ENCODE peak calls at places on chromosomes 11 and 22, in eight cellular contexts. One of them, this sample, is unnamed.

GRCh38 chr11:34626393-34626792 is 5.5 kb downstream of the EHF start:
- DNase-seq in esophagus muscularis mucosa: no peak
- DNase-seq in spleen: no peak
- DNase-seq in suprapubic skin: no peak
- DNase-seq in GM12892: no peak
- DNase-seq in transverse colon: no peak
- DNase-seq in HL-60: no peak
- DNase-seq in stomach: no peak
- DNase-seq in this sample: no peak

GRCh38 chr11:47259178-47259977 is 1.6 kb downstream of the NR1H3 start:
- DNase-seq in GM12892: no peak
- DNase-seq in suprapubic skin: no peak
- DNase-seq in transverse colon: peak
- DNase-seq in esophagus muscularis mucosa: no peak
- DNase-seq in HL-60: no peak
- DNase-seq in spleen: peak
- DNase-seq in stomach: peak
- DNase-seq in this sample: no peak

GRCh38 chr22:49883294-49883640 is 29.6 kb downstream of the ZBED4 start:
- DNase-seq in esophagus muscularis mucosa: no peak
- DNase-seq in spleen: no peak
- DNase-seq in HL-60: no peak
- DNase-seq in stomach: no peak
- DNase-seq in transverse colon: no peak
- DNase-seq in GM12892: no peak
- DNase-seq in suprapubic skin: no peak
- DNase-seq in this sample: no peak

GRCh38 chr11:44327730-44328691 is 18.1 kb upstream of the ALX4 start:
- DNase-seq in transverse colon: no peak
- DNase-seq in stomach: no peak
- DNase-seq in esophagus muscularis mucosa: no peak
- DNase-seq in suprapubic skin: no peak
- DNase-seq in spleen: peak
- DNase-seq in HL-60: no peak
- DNase-seq in GM12892: no peak
- DNase-seq in this sample: no peak

GRCh38 chr11:80958414-80958813 is 1517.6 kb upstream of the TENM4 start:
- DNase-seq in transverse colon: no peak
- DNase-seq in GM12892: no peak
- DNase-seq in spleen: no peak
- DNase-seq in esophagus muscularis mucosa: no peak
- DNase-seq in stomach: no peak
- DNase-seq in suprapubic skin: no peak
- DNase-seq in HL-60: no peak
- DNase-seq in this sample: no peak

GRCh38 chr11:116849491-116849890 is 12.1 kb upstream of the APOA1 start:
- DNase-seq in HL-60: no peak
- DNase-seq in GM12892: no peak
- DNase-seq in transverse colon: no peak
- DNase-seq in suprapubic skin: no peak
- DNase-seq in esophagus muscularis mucosa: no peak
- DNase-seq in stomach: no peak
- DNase-seq in spleen: no peak
- DNase-seq in this sample: no peak

GRCh38 chr11:9777066-9777465 is 113.2 kb downstream of the SWAP70 start:
- DNase-seq in spleen: no peak
- DNase-seq in GM12892: no peak
- DNase-seq in transverse colon: no peak
- DNase-seq in HL-60: no peak
- DNase-seq in esophagus muscularis mucosa: no peak
- DNase-seq in stomach: no peak
- DNase-seq in suprapubic skin: no peak
- DNase-seq in this sample: no peak

GRCh38 chr11:44229003-44229570 is 80.9 kb downstream of the ALX4 start:
- DNase-seq in esophagus muscularis mucosa: no peak
- DNase-seq in suprapubic skin: no peak
- DNase-seq in HL-60: no peak
- DNase-seq in stomach: no peak
- DNase-seq in transverse colon: peak
- DNase-seq in spleen: no peak
- DNase-seq in GM12892: no peak
- DNase-seq in this sample: no peak

GRCh38 chr11:68998390-68998911 is 14.6 kb downstream of the MRGPRF start:
- DNase-seq in HL-60: no peak
- DNase-seq in GM12892: peak
- DNase-seq in transverse colon: peak
- DNase-seq in spleen: peak
- DNase-seq in stomach: no peak
- DNase-seq in suprapubic skin: peak
- DNase-seq in esophagus muscularis mucosa: no peak
- DNase-seq in this sample: no peak

GRCh38 chr11:35009191-35009940 is 92.9 kb downstream of the PDHX start:
- DNase-seq in GM12892: no peak
- DNase-seq in suprapubic skin: no peak
- DNase-seq in esophagus muscularis mucosa: no peak
- DNase-seq in spleen: no peak
- DNase-seq in stomach: no peak
- DNase-seq in transverse colon: peak
- DNase-seq in HL-60: no peak
- DNase-seq in this sample: no peak

GRCh38 chr11:68505596-68505995 is 45.0 kb downstream of the PPP6R3 start:
- DNase-seq in spleen: no peak
- DNase-seq in GM12892: no peak
- DNase-seq in stomach: no peak
- DNase-seq in transverse colon: no peak
- DNase-seq in HL-60: no peak
- DNase-seq in esophagus muscularis mucosa: no peak
- DNase-seq in suprapubic skin: no peak
- DNase-seq in this sample: no peak

GRCh38 chr11:75565221-75565814 is 3.3 kb downstream of the SERPINH1 start:
- DNase-seq in esophagus muscularis mucosa: no peak
- DNase-seq in stomach: no peak
- DNase-seq in HL-60: no peak
- DNase-seq in spleen: no peak
- DNase-seq in transverse colon: peak
- DNase-seq in GM12892: no peak
- DNase-seq in suprapubic skin: no peak
- DNase-seq in this sample: no peak

GRCh38 chr11:131409307-131409706 is 38.9 kb downstream of the NTM start:
- DNase-seq in stomach: no peak
- DNase-seq in HL-60: no peak
- DNase-seq in transverse colon: no peak
- DNase-seq in suprapubic skin: no peak
- DNase-seq in esophagus muscularis mucosa: no peak
- DNase-seq in spleen: no peak
- DNase-seq in GM12892: no peak
- DNase-seq in this sample: no peak

GRCh38 chr11:34653851-34654490 is 33.1 kb downstream of the EHF start:
- DNase-seq in suprapubic skin: no peak
- DNase-seq in stomach: peak
- DNase-seq in GM12892: no peak
- DNase-seq in spleen: no peak
- DNase-seq in esophagus muscularis mucosa: no peak
- DNase-seq in transverse colon: peak
- DNase-seq in HL-60: peak
- DNase-seq in this sample: no peak

GRCh38 chr11:125433454-125434121 is 62.5 kb downstream of the FEZ1 start:
- DNase-seq in suprapubic skin: no peak
- DNase-seq in transverse colon: peak
- DNase-seq in spleen: no peak
- DNase-seq in stomach: peak
- DNase-seq in HL-60: peak
- DNase-seq in GM12892: peak
- DNase-seq in esophagus muscularis mucosa: no peak
- DNase-seq in this sample: peak

GRCh38 chr11:114081641-114082414 is 22.3 kb downstream of the ZBTB16 start:
- DNase-seq in transverse colon: no peak
- DNase-seq in GM12892: no peak
- DNase-seq in HL-60: peak
- DNase-seq in stomach: no peak
- DNase-seq in suprapubic skin: no peak
- DNase-seq in esophagus muscularis mucosa: no peak
- DNase-seq in spleen: no peak
- DNase-seq in this sample: no peak

GRCh38 chr11:60838132-60838531 is 3.8 kb upstream of the CCDC86 start:
- DNase-seq in spleen: no peak
- DNase-seq in transverse colon: no peak
- DNase-seq in HL-60: no peak
- DNase-seq in suprapubic skin: no peak
- DNase-seq in stomach: no peak
- DNase-seq in esophagus muscularis mucosa: no peak
- DNase-seq in GM12892: no peak
- DNase-seq in this sample: no peak

GRCh38 chr22:22461583-22461982 is 47.0 kb downstream of the ZNF280B start:
- DNase-seq in transverse colon: no peak
- DNase-seq in HL-60: no peak
- DNase-seq in spleen: no peak
- DNase-seq in stomach: no peak
- DNase-seq in suprapubic skin: no peak
- DNase-seq in GM12892: no peak
- DNase-seq in esophagus muscularis mucosa: no peak
- DNase-seq in this sample: no peak

GRCh38 chr22:49368976-49369725 is 458.5 kb downstream of the BRD1 start:
- DNase-seq in GM12892: no peak
- DNase-seq in HL-60: no peak
- DNase-seq in stomach: peak
- DNase-seq in transverse colon: no peak
- DNase-seq in suprapubic skin: peak
- DNase-seq in esophagus muscularis mucosa: no peak
- DNase-seq in spleen: peak
- DNase-seq in this sample: no peak

GRCh38 chr11:126992804-126993111 is 7.8 kb downstream of the KIRREL3 start:
- DNase-seq in suprapubic skin: no peak
- DNase-seq in stomach: no peak
- DNase-seq in HL-60: no peak
- DNase-seq in esophagus muscularis mucosa: no peak
- DNase-seq in spleen: no peak
- DNase-seq in GM12892: no peak
- DNase-seq in transverse colon: no peak
- DNase-seq in this sample: no peak

GRCh38 chr22:45511847-45512261 is 9.2 kb downstream of the FBLN1 start:
- DNase-seq in stomach: peak
- DNase-seq in suprapubic skin: peak
- DNase-seq in transverse colon: peak
- DNase-seq in esophagus muscularis mucosa: no peak
- DNase-seq in HL-60: no peak
- DNase-seq in spleen: no peak
- DNase-seq in GM12892: no peak
- DNase-seq in this sample: no peak
- TF ChIP-seq POLR2AphosphoS5 in stomach: peak
- TF ChIP-seq POLR2AphosphoS5 in suprapubic skin: no peak
- TF ChIP-seq POLR2AphosphoS5 in transverse colon: no peak
- TF ChIP-seq POLR2AphosphoS5 in esophagus muscularis mucosa: peak
- TF ChIP-seq POLR2AphosphoS5 in HL-60: no peak
- TF ChIP-seq POLR2AphosphoS5 in spleen: no peak
- TF ChIP-seq POLR2AphosphoS5 in GM12892: no peak
- TF ChIP-seq POLR2AphosphoS5 in this sample: no peak

GRCh38 chr11:70270877-70271634 is 566 bp downstream of the PPFIA1 start:
- DNase-seq in esophagus muscularis mucosa: no peak
- DNase-seq in spleen: peak
- DNase-seq in transverse colon: peak
- DNase-seq in stomach: peak
- DNase-seq in HL-60: no peak
- DNase-seq in suprapubic skin: peak
- DNase-seq in GM12892: peak
- DNase-seq in this sample: peak
- TF ChIP-seq POLR2AphosphoS5 in esophagus muscularis mucosa: no peak
- TF ChIP-seq POLR2AphosphoS5 in spleen: no peak
- TF ChIP-seq POLR2AphosphoS5 in transverse colon: no peak
- TF ChIP-seq POLR2AphosphoS5 in stomach: no peak
- TF ChIP-seq POLR2AphosphoS5 in HL-60: peak
- TF ChIP-seq POLR2AphosphoS5 in suprapubic skin: no peak
- TF ChIP-seq POLR2AphosphoS5 in GM12892: no peak
- TF ChIP-seq POLR2AphosphoS5 in this sample: no peak

GRCh38 chr11:118689852-118690552 is 10.6 kb upstream of the TREH start:
- DNase-seq in esophagus muscularis mucosa: no peak
- DNase-seq in stomach: peak
- DNase-seq in transverse colon: peak
- DNase-seq in spleen: peak
- DNase-seq in HL-60: peak
- DNase-seq in suprapubic skin: peak
- DNase-seq in GM12892: peak
- DNase-seq in this sample: peak
- TF ChIP-seq POLR2AphosphoS5 in esophagus muscularis mucosa: peak
- TF ChIP-seq POLR2AphosphoS5 in stomach: peak
- TF ChIP-seq POLR2AphosphoS5 in transverse colon: no peak
- TF ChIP-seq POLR2AphosphoS5 in spleen: peak
- TF ChIP-seq POLR2AphosphoS5 in HL-60: no peak
- TF ChIP-seq POLR2AphosphoS5 in suprapubic skin: peak
- TF ChIP-seq POLR2AphosphoS5 in GM12892: no peak
- TF ChIP-seq POLR2AphosphoS5 in this sample: no peak

DNA sequence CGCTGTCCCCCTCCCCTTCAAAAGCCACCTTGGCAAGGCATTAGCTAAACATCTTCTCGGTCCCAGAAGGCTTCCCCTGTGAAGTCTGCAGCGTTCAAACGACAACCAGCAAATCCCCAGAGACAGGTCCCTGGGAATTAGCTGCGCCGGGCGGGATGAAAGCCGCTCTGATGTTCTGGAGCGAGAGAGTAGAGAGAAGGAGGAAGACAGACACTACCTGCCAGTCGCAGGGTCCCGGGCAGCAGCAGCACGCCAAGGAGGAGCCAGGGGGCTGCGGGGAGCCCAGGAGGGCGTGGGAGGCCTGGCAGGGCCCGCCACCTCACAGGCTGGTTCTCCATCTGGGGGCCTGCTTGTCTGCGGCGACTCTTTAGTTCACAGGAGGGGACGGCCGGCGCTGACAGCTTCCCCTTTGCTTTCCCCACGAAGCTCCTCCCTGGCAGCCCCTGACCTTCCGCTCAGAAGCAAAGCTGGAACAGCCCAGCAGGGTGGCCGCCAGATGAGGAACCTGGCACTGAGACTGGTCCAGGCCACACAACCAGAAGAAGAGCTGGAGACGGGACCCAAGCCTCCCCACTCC is at the start of gene NFAM1:
- DNase-seq in suprapubic skin: no peak
- DNase-seq in spleen: peak
- DNase-seq in transverse colon: peak
- DNase-seq in GM12892: no peak
- DNase-seq in stomach: peak
- DNase-seq in HL-60: peak
- DNase-seq in esophagus muscularis mucosa: no peak
- DNase-seq in this sample: no peak
- TF ChIP-seq POLR2AphosphoS5 in suprapubic skin: no peak
- TF ChIP-seq POLR2AphosphoS5 in spleen: peak
- TF ChIP-seq POLR2AphosphoS5 in transverse colon: no peak
- TF ChIP-seq POLR2AphosphoS5 in GM12892: no peak
- TF ChIP-seq POLR2AphosphoS5 in stomach: no peak
- TF ChIP-seq POLR2AphosphoS5 in HL-60: peak
- TF ChIP-seq POLR2AphosphoS5 in esophagus muscularis mucosa: peak
- TF ChIP-seq POLR2AphosphoS5 in this sample: no peak